ENCODE peak calls at places on chromosomes 1 and 21, in nine cellular contexts. One of them, this sample, is unnamed.

GRCh38 chr1:172637522-172637921 is 21.4 kb upstream of the FASLG start:
- DNase-seq in coronary artery: no peak
- DNase-seq in H9: no peak
- DNase-seq in psoas muscle: no peak
- DNase-seq in adrenal gland: no peak
- DNase-seq in heart left ventricle: no peak
- DNase-seq in lower lobe of right lung: no peak
- DNase-seq in upper lobe of right lung: no peak
- DNase-seq in transverse colon: no peak
- DNase-seq in this sample: no peak

GRCh38 chr1:39800471-39800835 is 11.8 kb upstream of the BMP8B start:
- DNase-seq in heart left ventricle: no peak
- DNase-seq in upper lobe of right lung: no peak
- DNase-seq in psoas muscle: no peak
- DNase-seq in transverse colon: no peak
- DNase-seq in adrenal gland: no peak
- DNase-seq in coronary artery: no peak
- DNase-seq in H9: no peak
- DNase-seq in lower lobe of right lung: no peak
- DNase-seq in this sample: no peak

GRCh38 chr1:77757616-77758015 is 2.0 kb downstream of the USP33 start:
- DNase-seq in lower lobe of right lung: no peak
- DNase-seq in psoas muscle: no peak
- DNase-seq in transverse colon: no peak
- DNase-seq in heart left ventricle: no peak
- DNase-seq in adrenal gland: no peak
- DNase-seq in H9: no peak
- DNase-seq in coronary artery: no peak
- DNase-seq in upper lobe of right lung: no peak
- DNase-seq in this sample: no peak

GRCh38 chr1:165290143-165290542 is 66.4 kb downstream of the LMX1A start:
- DNase-seq in transverse colon: no peak
- DNase-seq in lower lobe of right lung: no peak
- DNase-seq in heart left ventricle: no peak
- DNase-seq in adrenal gland: no peak
- DNase-seq in coronary artery: no peak
- DNase-seq in upper lobe of right lung: no peak
- DNase-seq in H9: no peak
- DNase-seq in psoas muscle: no peak
- DNase-seq in this sample: no peak

GRCh38 chr1:12591267-12591938 is 26.6 kb downstream of the DHRS3 start:
- DNase-seq in H9: no peak
- DNase-seq in coronary artery: no peak
- DNase-seq in lower lobe of right lung: no peak
- DNase-seq in heart left ventricle: peak
- DNase-seq in psoas muscle: peak
- DNase-seq in upper lobe of right lung: no peak
- DNase-seq in adrenal gland: no peak
- DNase-seq in transverse colon: peak
- DNase-seq in this sample: no peak

GRCh38 chr1:165289556-165289955 is 67.0 kb downstream of the LMX1A start:
- DNase-seq in upper lobe of right lung: no peak
- DNase-seq in lower lobe of right lung: no peak
- DNase-seq in coronary artery: no peak
- DNase-seq in H9: no peak
- DNase-seq in heart left ventricle: no peak
- DNase-seq in transverse colon: no peak
- DNase-seq in psoas muscle: no peak
- DNase-seq in adrenal gland: no peak
- DNase-seq in this sample: no peak

GRCh38 chr1:39407889-39408640 is 83.4 kb upstream of the BMP8A start:
- DNase-seq in heart left ventricle: no peak
- DNase-seq in upper lobe of right lung: no peak
- DNase-seq in H9: peak
- DNase-seq in transverse colon: peak
- DNase-seq in lower lobe of right lung: no peak
- DNase-seq in psoas muscle: no peak
- DNase-seq in adrenal gland: no peak
- DNase-seq in coronary artery: no peak
- DNase-seq in this sample: no peak

GRCh38 chr1:82819234-82819633 is 1018.5 kb downstream of the ADGRL2 start:
- DNase-seq in adrenal gland: no peak
- DNase-seq in H9: no peak
- DNase-seq in psoas muscle: no peak
- DNase-seq in lower lobe of right lung: no peak
- DNase-seq in coronary artery: no peak
- DNase-seq in heart left ventricle: no peak
- DNase-seq in upper lobe of right lung: no peak
- DNase-seq in transverse colon: no peak
- DNase-seq in this sample: no peak

GRCh38 chr21:22796147-22796546 is 1797.9 kb downstream of the NCAM2 start:
- DNase-seq in psoas muscle: no peak
- DNase-seq in H9: no peak
- DNase-seq in adrenal gland: no peak
- DNase-seq in heart left ventricle: no peak
- DNase-seq in transverse colon: no peak
- DNase-seq in lower lobe of right lung: no peak
- DNase-seq in upper lobe of right lung: no peak
- DNase-seq in coronary artery: no peak
- DNase-seq in this sample: no peak

GRCh38 chr1:94020764-94021579 is 100.0 kb downstream of the ABCA4 start:
- DNase-seq in heart left ventricle: no peak
- DNase-seq in upper lobe of right lung: no peak
- DNase-seq in coronary artery: no peak
- DNase-seq in transverse colon: no peak
- DNase-seq in adrenal gland: no peak
- DNase-seq in lower lobe of right lung: no peak
- DNase-seq in psoas muscle: no peak
- DNase-seq in H9: no peak
- DNase-seq in this sample: no peak

GRCh38 chr1:46317323-46317722 is 13.8 kb downstream of the UQCRH start:
- DNase-seq in upper lobe of right lung: no peak
- DNase-seq in psoas muscle: no peak
- DNase-seq in H9: no peak
- DNase-seq in lower lobe of right lung: no peak
- DNase-seq in heart left ventricle: no peak
- DNase-seq in transverse colon: no peak
- DNase-seq in coronary artery: no peak
- DNase-seq in adrenal gland: peak
- DNase-seq in this sample: no peak

GRCh38 chr1:156108664-156109241 is 5.8 kb upstream of the LMNA start:
- DNase-seq in transverse colon: no peak
- DNase-seq in H9: no peak
- DNase-seq in psoas muscle: no peak
- DNase-seq in adrenal gland: no peak
- DNase-seq in lower lobe of right lung: no peak
- DNase-seq in heart left ventricle: no peak
- DNase-seq in coronary artery: no peak
- DNase-seq in upper lobe of right lung: no peak
- DNase-seq in this sample: no peak
- H3K27ac ChIP-seq in transverse colon: no peak
- H3K27ac ChIP-seq in H9: no peak
- H3K27ac ChIP-seq in psoas muscle: peak
- H3K27ac ChIP-seq in adrenal gland: no peak
- H3K27ac ChIP-seq in lower lobe of right lung: no peak
- H3K27ac ChIP-seq in heart left ventricle: peak
- H3K27ac ChIP-seq in coronary artery: no peak
- H3K27ac ChIP-seq in upper lobe of right lung: no peak
- H3K27ac ChIP-seq in this sample: no peak

DNA sequence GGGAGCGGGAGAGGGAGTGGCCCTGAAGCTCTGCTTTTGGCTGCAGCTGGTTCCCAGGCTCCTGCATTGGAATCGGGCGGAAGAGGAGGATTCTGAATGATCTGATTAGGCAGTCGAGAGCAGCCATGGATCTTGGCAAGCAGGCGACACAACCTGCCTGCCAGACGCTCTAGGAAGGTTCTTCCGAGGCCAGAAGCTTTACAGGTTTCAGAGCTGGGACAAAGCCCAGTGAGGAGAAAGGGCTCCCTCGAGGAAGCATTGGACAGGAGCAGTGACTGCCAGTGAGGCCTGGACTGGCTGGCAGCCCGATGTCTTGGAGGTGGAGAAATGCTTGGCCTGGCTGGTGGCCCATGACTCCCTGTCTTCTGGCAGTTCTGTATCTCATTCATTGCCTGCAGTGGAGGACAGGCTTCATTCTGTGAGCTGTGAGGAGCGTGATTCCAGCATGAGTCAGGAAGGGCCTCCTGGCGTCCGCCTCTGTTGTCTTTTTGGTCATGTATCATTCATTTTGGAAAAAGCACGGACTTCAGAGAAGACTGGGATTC is 132.7 kb upstream of the IPO9 start:
- DNase-seq in H9: no peak
- DNase-seq in upper lobe of right lung: no peak
- DNase-seq in lower lobe of right lung: no peak
- DNase-seq in transverse colon: peak
- DNase-seq in psoas muscle: peak
- DNase-seq in adrenal gland: peak
- DNase-seq in coronary artery: peak
- DNase-seq in heart left ventricle: peak
- DNase-seq in this sample: peak
- H3K27ac ChIP-seq in H9: no peak
- H3K27ac ChIP-seq in upper lobe of right lung: no peak
- H3K27ac ChIP-seq in lower lobe of right lung: no peak
- H3K27ac ChIP-seq in transverse colon: peak
- H3K27ac ChIP-seq in psoas muscle: peak
- H3K27ac ChIP-seq in adrenal gland: no peak
- H3K27ac ChIP-seq in coronary artery: no peak
- H3K27ac ChIP-seq in heart left ventricle: peak
- H3K27ac ChIP-seq in this sample: peak

GRCh38 chr1:55065649-55066048 is 26.3 kb downstream of the PCSK9 start:
- DNase-seq in H9: peak
- DNase-seq in heart left ventricle: no peak
- DNase-seq in adrenal gland: no peak
- DNase-seq in lower lobe of right lung: no peak
- DNase-seq in upper lobe of right lung: peak
- DNase-seq in transverse colon: no peak
- DNase-seq in coronary artery: no peak
- DNase-seq in psoas muscle: no peak
- DNase-seq in this sample: no peak

GRCh38 chr1:55063562-55063942 is 24.2 kb downstream of the PCSK9 start:
- DNase-seq in psoas muscle: no peak
- DNase-seq in H9: no peak
- DNase-seq in lower lobe of right lung: no peak
- DNase-seq in coronary artery: peak
- DNase-seq in heart left ventricle: no peak
- DNase-seq in adrenal gland: no peak
- DNase-seq in upper lobe of right lung: peak
- DNase-seq in transverse colon: no peak
- DNase-seq in this sample: no peak

GRCh38 chr1:55062801-55063561 is 23.6 kb downstream of the PCSK9 start:
- DNase-seq in psoas muscle: no peak
- DNase-seq in lower lobe of right lung: no peak
- DNase-seq in transverse colon: no peak
- DNase-seq in H9: peak
- DNase-seq in heart left ventricle: no peak
- DNase-seq in adrenal gland: no peak
- DNase-seq in coronary artery: peak
- DNase-seq in upper lobe of right lung: peak
- DNase-seq in this sample: no peak

GRCh38 chr1:55064071-55064581 is 24.8 kb downstream of the PCSK9 start:
- DNase-seq in adrenal gland: no peak
- DNase-seq in lower lobe of right lung: no peak
- DNase-seq in heart left ventricle: no peak
- DNase-seq in psoas muscle: no peak
- DNase-seq in upper lobe of right lung: peak
- DNase-seq in coronary artery: peak
- DNase-seq in H9: peak
- DNase-seq in transverse colon: no peak
- DNase-seq in this sample: no peak

DNA sequence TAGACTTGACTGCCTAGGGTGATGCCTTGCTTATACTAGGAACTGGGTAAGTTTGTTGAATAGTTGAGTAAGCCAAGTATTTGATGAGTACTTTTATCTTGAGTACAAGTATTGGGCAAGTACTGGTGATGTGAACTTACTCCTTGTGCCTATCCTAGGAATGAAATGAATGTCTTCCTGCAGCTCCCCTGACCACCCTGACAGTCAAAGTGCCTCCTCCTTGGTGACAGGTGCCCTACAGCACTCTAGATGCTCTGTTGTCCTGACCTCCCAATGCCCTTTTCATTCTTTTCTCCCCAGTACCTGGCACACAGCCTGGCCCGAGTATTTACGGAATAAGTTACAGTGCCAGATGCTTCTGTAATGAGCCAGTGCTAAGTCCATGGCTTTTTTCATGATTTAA is 25.5 kb downstream of the PCSK9 start:
- DNase-seq in H9: peak
- DNase-seq in lower lobe of right lung: no peak
- DNase-seq in transverse colon: no peak
- DNase-seq in psoas muscle: no peak
- DNase-seq in adrenal gland: no peak
- DNase-seq in coronary artery: peak
- DNase-seq in heart left ventricle: no peak
- DNase-seq in upper lobe of right lung: peak
- DNase-seq in this sample: no peak
- H3K27ac ChIP-seq in H9: no peak
- H3K27ac ChIP-seq in lower lobe of right lung: peak
- H3K27ac ChIP-seq in transverse colon: no peak
- H3K27ac ChIP-seq in psoas muscle: no peak
- H3K27ac ChIP-seq in adrenal gland: no peak
- H3K27ac ChIP-seq in coronary artery: peak
- H3K27ac ChIP-seq in heart left ventricle: peak
- H3K27ac ChIP-seq in upper lobe of right lung: no peak
- H3K27ac ChIP-seq in this sample: no peak

GRCh38 chr1:2209400-2210083 is 15.0 kb upstream of the FAAP20 start:
- DNase-seq in upper lobe of right lung: peak
- DNase-seq in psoas muscle: peak
- DNase-seq in transverse colon: no peak
- DNase-seq in coronary artery: peak
- DNase-seq in adrenal gland: no peak
- DNase-seq in heart left ventricle: peak
- DNase-seq in lower lobe of right lung: no peak
- DNase-seq in H9: no peak
- DNase-seq in this sample: no peak
- H3K27ac ChIP-seq in upper lobe of right lung: peak
- H3K27ac ChIP-seq in psoas muscle: peak
- H3K27ac ChIP-seq in transverse colon: peak
- H3K27ac ChIP-seq in coronary artery: peak
- H3K27ac ChIP-seq in adrenal gland: no peak
- H3K27ac ChIP-seq in heart left ventricle: peak
- H3K27ac ChIP-seq in lower lobe of right lung: peak
- H3K27ac ChIP-seq in H9: no peak
- H3K27ac ChIP-seq in this sample: no peak